ENCODE peak calls at places on chromosome 3, in seven cellular contexts. C is A549; P is sigmoid colon; R is fibroblast of mammary gland; G is CD8-positive, alpha-beta T cell; W is kidney epithelial cell; I is activated CD8-positive, alpha-beta T cell treated with anti-CD3 and anti-CD28 coated beads for 36 hours. Z is an unnamed sample.

GRCh38 chr3:142649996-142650693 is 54.0 kb downstream of the PLS1 start:
- DNase-seq in W (no peak), P (no peak), C (no peak), I (no peak), R (no peak), G (no peak), Z (no peak)

GRCh38 chr3:49717539-49718418 is 1.7 kb downstream of the AMIGO3 start:
- DNase-seq in I (no peak), R (no peak), C (no peak), P (no peak), G (no peak), W (no peak), Z (no peak)

GRCh38 chr3:44434834-44435510 is 42.5 kb downstream of the ZNF445 start:
- DNase-seq in P (peak; percentile 21), I (no peak), G (no peak), W (no peak), R (no peak), C (no peak), Z (no peak)

GRCh38 chr3:158312560-158313141 is 202.8 kb downstream of the RSRC1 start:
- DNase-seq in R (no peak), W (no peak), C (no peak), G (no peak), P (no peak), I (no peak), Z (no peak)

GRCh38 chr3:177447938-177448337 is 250.7 kb upstream of the TBL1XR1 start:
- DNase-seq in I (no peak), P (peak; percentile 69), R (no peak), C (no peak), W (no peak), G (no peak), Z (peak; percentile 96)

GRCh38 chr3:30548605-30549004 is 57.8 kb upstream of the TGFBR2 start:
- DNase-seq in P (no peak), G (no peak), I (peak; percentile 32), W (no peak), R (peak; percentile 47), C (no peak), Z (peak; percentile 51)

GRCh38 chr3:144840866-144841265 is 869.2 kb downstream of the DIPK2A start:
- DNase-seq in C (no peak), I (no peak), P (no peak), W (no peak), G (no peak), R (no peak), Z (no peak)

GRCh38 chr3:23710555-23710954 is 95.2 kb upstream of the UBE2E1 start:
- DNase-seq in P (peak; percentile 89), C (no peak), I (no peak), R (peak; percentile 83), G (no peak), W (peak; percentile 65), Z (no peak)

GRCh38 chr3:140595295-140595694 is 82.6 kb upstream of the TRIM42 start:
- DNase-seq in P (no peak), C (no peak), I (no peak), G (no peak), W (no peak), R (peak; percentile 81), Z (peak; percentile 70)

GRCh38 chr3:41199866-41200668 is 762 bp downstream of the CTNNB1 start:
- DNase-seq in I (peak; percentile 52), G (peak; percentile 16), W (no peak), P (peak; percentile 70), R (no peak), C (peak; percentile 33), Z (peak; percentile 34)

GRCh38 chr3:130725746-130726145 is 20.9 kb downstream of the PIK3R4 start:
- DNase-seq in R (no peak), P (no peak), I (no peak), G (no peak), C (no peak), W (no peak), Z (no peak)

GRCh38 chr3:42600958-42601675 is 631 bp downstream of the NKTR start:
- DNase-seq in I (peak; percentile 73), C (peak; percentile 16), G (no peak), R (peak; percentile 66), W (no peak), P (peak; percentile 89), Z (peak; percentile 73)
- TF ChIP-seq CTCF in I (no peak), C (no peak), G (no peak), R (peak; percentile 13), W (no peak), P (peak; percentile 26), Z (no peak)

GRCh38 chr3:13106308-13106970 is 33.2 kb upstream of the IQSEC1 start:
- DNase-seq in R (no peak), G (no peak), W (peak; percentile 26), I (no peak), C (peak; percentile 44), P (peak; percentile 17), Z (no peak)
- TF ChIP-seq CTCF in R (no peak), G (no peak), W (no peak), I (no peak), C (no peak), P (no peak), Z (no peak)

DNA sequence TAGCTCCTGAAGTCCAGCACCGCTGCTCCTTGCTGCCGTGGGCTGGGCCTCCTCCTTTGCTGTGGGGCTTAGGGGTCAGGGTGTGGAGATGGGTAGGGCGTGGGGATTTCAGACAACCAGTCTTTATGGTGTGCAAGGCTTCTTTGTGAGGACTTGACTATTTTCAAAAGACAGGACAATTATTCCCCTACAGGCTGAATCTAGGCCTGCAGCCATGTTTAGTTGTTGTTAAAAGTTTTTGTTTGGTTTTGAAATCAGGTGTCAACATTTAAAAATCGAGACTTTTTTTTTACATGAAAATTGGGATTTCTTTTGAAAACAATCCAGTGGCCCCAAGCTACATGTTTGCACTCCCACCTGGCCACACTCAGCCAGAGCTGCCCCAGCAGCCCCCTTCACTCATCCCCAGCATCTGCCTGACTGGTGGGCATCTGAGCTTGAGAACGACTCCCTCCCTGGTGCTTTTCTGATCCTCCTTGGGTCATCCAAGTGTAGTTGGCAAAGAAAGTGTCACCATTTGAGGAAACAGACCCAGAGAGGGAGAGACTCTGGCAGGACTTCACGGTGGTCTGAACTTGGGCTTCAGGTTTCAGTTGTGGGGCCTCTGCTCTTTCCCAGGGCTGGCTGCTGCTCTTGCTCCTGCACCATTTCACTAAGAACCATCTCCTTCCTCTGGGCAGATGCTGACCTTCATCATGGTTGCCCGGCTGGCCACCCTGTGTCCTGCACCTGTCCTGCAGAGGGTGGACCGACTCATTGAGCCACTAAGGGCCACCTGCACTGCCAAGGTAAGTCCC is 10.4 kb downstream of the RPL32 start:
- DNase-seq in C (no peak), I (no peak), P (no peak), G (no peak), R (no peak), W (no peak), Z (peak; percentile 21)
- TF ChIP-seq CTCF in C (no peak), I (peak; percentile 49), P (no peak), G (no peak), R (peak; percentile 25), W (no peak), Z (peak; percentile 13)

DNA sequence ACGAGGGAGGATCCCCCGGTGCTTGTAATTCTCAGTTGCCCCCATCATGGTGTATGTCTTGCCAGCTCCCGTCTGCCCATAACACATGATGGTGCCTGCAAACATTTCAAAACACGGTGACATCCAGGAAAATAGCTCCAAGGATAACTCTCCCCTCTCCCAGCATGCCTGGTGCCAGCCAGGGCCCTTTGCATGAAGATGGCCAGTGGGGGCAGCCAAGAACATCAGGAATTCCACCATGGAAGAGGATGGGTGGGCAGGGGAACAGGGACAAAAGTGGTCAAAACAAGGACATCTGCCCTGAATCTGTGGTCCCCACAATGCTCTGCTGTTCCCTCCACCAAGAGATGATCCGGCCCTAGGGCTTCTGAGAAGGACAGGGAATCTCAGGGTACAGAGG is 9.0 kb downstream of the KIF9 start:
- DNase-seq in G (no peak), W (no peak), I (no peak), C (no peak), P (no peak), R (no peak), Z (no peak)
- TF ChIP-seq CTCF in G (no peak), W (no peak), I (no peak), C (no peak), P (no peak), R (no peak), Z (no peak)

DNA sequence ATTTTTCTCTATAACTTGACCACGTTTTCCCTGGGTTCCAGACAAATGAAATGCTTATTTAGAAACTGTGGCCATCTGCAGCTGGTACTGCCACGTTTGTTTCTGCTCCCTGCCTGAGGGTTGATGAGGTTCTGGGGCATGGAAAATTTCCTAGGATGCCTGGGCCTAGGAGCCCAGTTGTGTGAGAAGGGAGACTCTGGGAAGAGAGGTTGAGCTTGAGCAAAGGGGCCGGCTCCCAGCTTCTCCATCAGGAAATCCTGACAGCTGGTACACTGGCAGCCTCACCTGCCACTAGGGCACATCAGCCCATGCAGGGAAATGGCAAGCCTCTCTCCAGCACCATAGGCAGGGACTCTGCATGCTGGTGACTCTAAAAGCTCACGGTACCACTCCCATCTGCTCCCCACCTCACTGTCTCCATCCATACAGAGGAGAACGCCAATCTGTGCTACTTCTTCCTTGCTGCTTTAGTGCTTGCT is 165.4 kb upstream of the PPP2R3A start:
- DNase-seq in R (no peak), W (no peak), P (no peak), I (no peak), C (no peak), G (no peak), Z (no peak)
- TF ChIP-seq CTCF in R (no peak), W (no peak), P (no peak), I (no peak), C (no peak), G (no peak), Z (no peak)

Z was measured in MCF 10A.